ENCODE peak calls at places on chromosomes 3 and 15, in five cellular contexts. One of them, this sample, is unnamed. For H3K4me1 and H3K27me3, the result is how much of the 10 kb centered on the place peaks cover.

GRCh38 chr15:69756440-69756839 is 303.8 kb downstream of the RPLP1 start:
- DNase-seq in HCT116: no peak
- DNase-seq in fibroblast of lung: no peak
- DNase-seq in cardiac muscle cell: no peak
- DNase-seq in CD8-positive, alpha-beta memory T cell: no peak
- DNase-seq in this sample: no peak

GRCh38 chr3:131658115-131658514 is 155.3 kb upstream of the MRPL3 start:
- DNase-seq in cardiac muscle cell: no peak
- DNase-seq in CD8-positive, alpha-beta memory T cell: no peak
- DNase-seq in HCT116: no peak
- DNase-seq in fibroblast of lung: no peak
- DNase-seq in this sample: no peak

GRCh38 chr3:128062033-128062745 is 10.0 kb downstream of the SEC61A1 start:
- DNase-seq in fibroblast of lung: no peak
- DNase-seq in cardiac muscle cell: no peak
- DNase-seq in CD8-positive, alpha-beta memory T cell: no peak
- DNase-seq in HCT116: no peak
- DNase-seq in this sample: no peak

GRCh38 chr3:17850448-17850847 is 108.0 kb upstream of the TBC1D5 start:
- DNase-seq in CD8-positive, alpha-beta memory T cell: no peak
- DNase-seq in fibroblast of lung: peak
- DNase-seq in HCT116: no peak
- DNase-seq in cardiac muscle cell: no peak
- DNase-seq in this sample: no peak

GRCh38 chr3:110248666-110249065 is 823.0 kb upstream of the NECTIN3 start:
- DNase-seq in CD8-positive, alpha-beta memory T cell: no peak
- DNase-seq in fibroblast of lung: peak
- DNase-seq in HCT116: no peak
- DNase-seq in cardiac muscle cell: no peak
- DNase-seq in this sample: no peak

GRCh38 chr3:173501941-173502489 is 104.5 kb downstream of the NLGN1 start:
- DNase-seq in CD8-positive, alpha-beta memory T cell: no peak
- DNase-seq in HCT116: no peak
- DNase-seq in cardiac muscle cell: no peak
- DNase-seq in fibroblast of lung: peak
- DNase-seq in this sample: no peak

GRCh38 chr3:156997351-156997750 is 162.6 kb downstream of the CCNL1 start:
- DNase-seq in CD8-positive, alpha-beta memory T cell: no peak
- DNase-seq in fibroblast of lung: peak
- DNase-seq in cardiac muscle cell: no peak
- DNase-seq in HCT116: no peak
- DNase-seq in this sample: no peak

GRCh38 chr15:31480356-31481058 is 153.9 kb downstream of the KLF13 start:
- DNase-seq in fibroblast of lung: no peak
- DNase-seq in cardiac muscle cell: no peak
- DNase-seq in HCT116: no peak
- DNase-seq in CD8-positive, alpha-beta memory T cell: peak
- DNase-seq in this sample: no peak

GRCh38 chr3:185070491-185071335 is 82.1 kb downstream of the C3orf70 start:
- DNase-seq in HCT116: peak
- DNase-seq in fibroblast of lung: peak
- DNase-seq in CD8-positive, alpha-beta memory T cell: no peak
- DNase-seq in cardiac muscle cell: peak
- DNase-seq in this sample: no peak

GRCh38 chr3:188194327-188194726 is 40.4 kb downstream of the LPP start:
- DNase-seq in fibroblast of lung: peak
- DNase-seq in cardiac muscle cell: no peak
- DNase-seq in CD8-positive, alpha-beta memory T cell: no peak
- DNase-seq in HCT116: no peak
- DNase-seq in this sample: no peak

GRCh38 chr15:58951388-58952060 is 18.0 kb upstream of the SLTM start:
- DNase-seq in HCT116: peak
- DNase-seq in fibroblast of lung: peak
- DNase-seq in CD8-positive, alpha-beta memory T cell: no peak
- DNase-seq in cardiac muscle cell: no peak
- DNase-seq in this sample: no peak

GRCh38 chr3:126459763-126460127 is 15.9 kb downstream of the ZXDC start:
- DNase-seq in CD8-positive, alpha-beta memory T cell: no peak
- DNase-seq in HCT116: no peak
- DNase-seq in fibroblast of lung: no peak
- DNase-seq in cardiac muscle cell: no peak
- DNase-seq in this sample: no peak

GRCh38 chr15:65884511-65884910 is 15.2 kb downstream of the RAB11A start:
- DNase-seq in fibroblast of lung: no peak
- DNase-seq in HCT116: no peak
- DNase-seq in CD8-positive, alpha-beta memory T cell: no peak
- DNase-seq in cardiac muscle cell: no peak
- DNase-seq in this sample: no peak

GRCh38 chr3:99774467-99774866 is 43.2 kb upstream of the CMSS1 start:
- DNase-seq in cardiac muscle cell: no peak
- DNase-seq in CD8-positive, alpha-beta memory T cell: no peak
- DNase-seq in HCT116: no peak
- DNase-seq in fibroblast of lung: peak
- DNase-seq in this sample: no peak

GRCh38 chr15:80379671-80380070 is 24.5 kb upstream of the ARNT2 start:
- DNase-seq in fibroblast of lung: peak
- DNase-seq in CD8-positive, alpha-beta memory T cell: no peak
- DNase-seq in HCT116: no peak
- DNase-seq in cardiac muscle cell: no peak
- DNase-seq in this sample: no peak

GRCh38 chr3:31732548-31732947 is 199.8 kb downstream of the STT3B start:
- DNase-seq in HCT116: no peak
- DNase-seq in CD8-positive, alpha-beta memory T cell: no peak
- DNase-seq in fibroblast of lung: no peak
- DNase-seq in cardiac muscle cell: peak
- DNase-seq in this sample: no peak

GRCh38 chr15:90839187-90840071 is 29.0 kb upstream of the FURIN start:
- DNase-seq in HCT116: no peak
- DNase-seq in fibroblast of lung: peak
- DNase-seq in cardiac muscle cell: no peak
- DNase-seq in CD8-positive, alpha-beta memory T cell: no peak
- DNase-seq in this sample: no peak

GRCh38 chr3:56753206-56753605 is 48.5 kb downstream of the ARHGEF3 start:
- DNase-seq in HCT116: no peak
- DNase-seq in CD8-positive, alpha-beta memory T cell: no peak
- DNase-seq in fibroblast of lung: peak
- DNase-seq in cardiac muscle cell: no peak
- DNase-seq in this sample: no peak

GRCh38 chr3:12336099-12336498 is 47.2 kb downstream of the PPARG start:
- DNase-seq in cardiac muscle cell: no peak
- DNase-seq in CD8-positive, alpha-beta memory T cell: peak
- DNase-seq in fibroblast of lung: peak
- DNase-seq in HCT116: no peak
- DNase-seq in this sample: no peak

GRCh38 chr3:44106761-44107160 is 134.9 kb upstream of the TOPAZ1 start:
- DNase-seq in HCT116: no peak
- DNase-seq in fibroblast of lung: no peak
- DNase-seq in cardiac muscle cell: no peak
- DNase-seq in CD8-positive, alpha-beta memory T cell: no peak
- DNase-seq in this sample: no peak

GRCh38 chr15:37806808-37807207 is 127.6 kb upstream of the TMCO5A start:
- DNase-seq in fibroblast of lung: no peak
- DNase-seq in cardiac muscle cell: no peak
- DNase-seq in CD8-positive, alpha-beta memory T cell: no peak
- DNase-seq in HCT116: no peak
- DNase-seq in this sample: no peak

GRCh38 chr15:29651476-29652072 is 170.7 kb downstream of the TJP1 start:
- DNase-seq in fibroblast of lung: no peak
- DNase-seq in cardiac muscle cell: no peak
- DNase-seq in CD8-positive, alpha-beta memory T cell: no peak
- DNase-seq in HCT116: no peak
- DNase-seq in this sample: no peak

GRCh38 chr15:36356978-36357582 is 222.3 kb upstream of the CDIN1 start:
- DNase-seq in fibroblast of lung: peak
- DNase-seq in CD8-positive, alpha-beta memory T cell: no peak
- DNase-seq in cardiac muscle cell: no peak
- DNase-seq in HCT116: no peak
- DNase-seq in this sample: no peak
- H3K4me1 ChIP-seq in fibroblast of lung: under half
- H3K4me1 ChIP-seq in CD8-positive, alpha-beta memory T cell: under half
- H3K4me1 ChIP-seq in cardiac muscle cell: under half
- H3K4me1 ChIP-seq in HCT116: under half
- H3K4me1 ChIP-seq in this sample: under half

GRCh38 chr15:49436786-49437185 is 13.7 kb downstream of the FGF7 start:
- DNase-seq in CD8-positive, alpha-beta memory T cell: no peak
- DNase-seq in HCT116: no peak
- DNase-seq in cardiac muscle cell: no peak
- DNase-seq in fibroblast of lung: no peak
- DNase-seq in this sample: no peak

GRCh38 chr15:49439678-49440375 is 16.8 kb downstream of the FGF7 start:
- DNase-seq in fibroblast of lung: peak
- DNase-seq in HCT116: no peak
- DNase-seq in CD8-positive, alpha-beta memory T cell: no peak
- DNase-seq in cardiac muscle cell: no peak
- DNase-seq in this sample: no peak

GRCh38 chr15:49435201-49435600 is 12.2 kb downstream of the FGF7 start:
- DNase-seq in CD8-positive, alpha-beta memory T cell: no peak
- DNase-seq in HCT116: no peak
- DNase-seq in fibroblast of lung: peak
- DNase-seq in cardiac muscle cell: no peak
- DNase-seq in this sample: no peak

GRCh38 chr15:49441816-49442215 is 18.8 kb downstream of the FGF7 start:
- DNase-seq in cardiac muscle cell: no peak
- DNase-seq in HCT116: no peak
- DNase-seq in fibroblast of lung: no peak
- DNase-seq in CD8-positive, alpha-beta memory T cell: no peak
- DNase-seq in this sample: no peak

GRCh38 chr15:49438970-49439631 is 16.1 kb downstream of the FGF7 start:
- DNase-seq in fibroblast of lung: peak
- DNase-seq in cardiac muscle cell: peak
- DNase-seq in CD8-positive, alpha-beta memory T cell: no peak
- DNase-seq in HCT116: no peak
- DNase-seq in this sample: no peak
- H3K27me3 ChIP-seq in fibroblast of lung: under half
- H3K27me3 ChIP-seq in cardiac muscle cell: under half
- H3K27me3 ChIP-seq in CD8-positive, alpha-beta memory T cell: under half
- H3K27me3 ChIP-seq in HCT116: under half
- H3K27me3 ChIP-seq in this sample: under half

GRCh38 chr15:63969652-63970421 is 76.4 kb downstream of the DAPK2 start:
- DNase-seq in CD8-positive, alpha-beta memory T cell: no peak
- DNase-seq in cardiac muscle cell: no peak
- DNase-seq in fibroblast of lung: no peak
- DNase-seq in HCT116: no peak
- DNase-seq in this sample: no peak

GRCh38 chr15:63971904-63972303 is 74.4 kb downstream of the DAPK2 start:
- DNase-seq in cardiac muscle cell: no peak
- DNase-seq in fibroblast of lung: no peak
- DNase-seq in CD8-positive, alpha-beta memory T cell: no peak
- DNase-seq in HCT116: no peak
- DNase-seq in this sample: no peak

GRCh38 chr15:63972801-63973200 is 73.5 kb downstream of the DAPK2 start:
- DNase-seq in cardiac muscle cell: no peak
- DNase-seq in CD8-positive, alpha-beta memory T cell: no peak
- DNase-seq in HCT116: no peak
- DNase-seq in fibroblast of lung: no peak
- DNase-seq in this sample: no peak

GRCh38 chr15:63970723-63971426 is 75.4 kb downstream of the DAPK2 start:
- DNase-seq in CD8-positive, alpha-beta memory T cell: peak
- DNase-seq in fibroblast of lung: no peak
- DNase-seq in cardiac muscle cell: no peak
- DNase-seq in HCT116: no peak
- DNase-seq in this sample: no peak

DNA sequence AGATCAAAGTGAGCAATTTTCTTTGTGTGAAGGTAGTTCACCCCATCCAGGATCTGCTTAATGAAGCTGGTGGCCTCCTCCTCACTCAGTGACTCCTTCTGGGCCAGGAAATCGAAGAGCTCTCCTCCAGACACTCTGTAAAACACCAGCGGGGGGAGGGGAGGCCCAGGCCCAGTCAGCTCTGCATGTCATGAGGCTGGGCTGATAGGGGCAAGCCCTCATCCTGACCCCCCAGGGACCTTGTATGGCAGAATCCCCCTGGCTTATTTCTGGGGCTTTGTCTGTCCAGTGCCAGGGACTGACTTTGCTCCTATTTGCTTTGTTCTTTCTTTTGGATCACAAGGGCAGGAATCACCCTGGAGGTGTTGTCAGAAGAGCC is 74.9 kb downstream of the DAPK2 start:
- DNase-seq in cardiac muscle cell: no peak
- DNase-seq in fibroblast of lung: no peak
- DNase-seq in CD8-positive, alpha-beta memory T cell: peak
- DNase-seq in HCT116: no peak
- DNase-seq in this sample: no peak
- H3K27ac ChIP-seq in cardiac muscle cell: no peak
- H3K27ac ChIP-seq in fibroblast of lung: no peak
- H3K27ac ChIP-seq in CD8-positive, alpha-beta memory T cell: peak
- H3K27ac ChIP-seq in HCT116: no peak
- H3K27ac ChIP-seq in this sample: peak

GRCh38 chr15:101225658-101226057 is 26.2 kb downstream of the CHSY1 start:
- DNase-seq in cardiac muscle cell: no peak
- DNase-seq in fibroblast of lung: peak
- DNase-seq in HCT116: no peak
- DNase-seq in CD8-positive, alpha-beta memory T cell: no peak
- DNase-seq in this sample: no peak
- H3K4me1 ChIP-seq in cardiac muscle cell: under half
- H3K4me1 ChIP-seq in fibroblast of lung: under half
- H3K4me1 ChIP-seq in HCT116: under half
- H3K4me1 ChIP-seq in CD8-positive, alpha-beta memory T cell: under half
- H3K4me1 ChIP-seq in this sample: under half

GRCh38 chr15:76349301-76350070 is 12.9 kb downstream of the ISL2 start:
- DNase-seq in fibroblast of lung: no peak
- DNase-seq in cardiac muscle cell: no peak
- DNase-seq in HCT116: no peak
- DNase-seq in CD8-positive, alpha-beta memory T cell: no peak
- DNase-seq in this sample: no peak

GRCh38 chr15:76345269-76345879 is 8.8 kb downstream of the ISL2 start:
- DNase-seq in CD8-positive, alpha-beta memory T cell: no peak
- DNase-seq in cardiac muscle cell: no peak
- DNase-seq in fibroblast of lung: no peak
- DNase-seq in HCT116: no peak
- DNase-seq in this sample: no peak

GRCh38 chr15:76346666-76347506 is 10.3 kb downstream of the ISL2 start:
- DNase-seq in cardiac muscle cell: peak
- DNase-seq in CD8-positive, alpha-beta memory T cell: no peak
- DNase-seq in HCT116: no peak
- DNase-seq in fibroblast of lung: peak
- DNase-seq in this sample: no peak

GRCh38 chr15:76345880-76346665 is 9.5 kb downstream of the ISL2 start:
- DNase-seq in CD8-positive, alpha-beta memory T cell: peak
- DNase-seq in HCT116: no peak
- DNase-seq in fibroblast of lung: no peak
- DNase-seq in cardiac muscle cell: peak
- DNase-seq in this sample: no peak

GRCh38 chr15:76347507-76348055 is 11.0 kb downstream of the ISL2 start:
- DNase-seq in CD8-positive, alpha-beta memory T cell: no peak
- DNase-seq in cardiac muscle cell: peak
- DNase-seq in fibroblast of lung: no peak
- DNase-seq in HCT116: no peak
- DNase-seq in this sample: no peak
- H3K27me3 ChIP-seq in CD8-positive, alpha-beta memory T cell: under half
- H3K27me3 ChIP-seq in cardiac muscle cell: half or more
- H3K27me3 ChIP-seq in fibroblast of lung: under half
- H3K27me3 ChIP-seq in HCT116: under half
- H3K27me3 ChIP-seq in this sample: under half